ENCODE peak calls at places on chromosomes 2 and 18, in six cellular contexts. One of them, this sample, is unnamed.

GRCh38 chr2:160356485-160356884 is 137.1 kb downstream of the RBMS1 start:
- DNase-seq in NCI-H1092 treated with DMSO at 0.1 percent for 48 hours: no peak
- DNase-seq in C1 segment of cervical spinal cord: no peak
- DNase-seq in A172: no peak
- DNase-seq in osteoblast: no peak
- DNase-seq in LoVo: no peak
- DNase-seq in this sample: no peak

GRCh38 chr2:104046466-104046865 is 807.4 kb upstream of the POU3F3 start:
- DNase-seq in NCI-H1092 treated with DMSO at 0.1 percent for 48 hours: no peak
- DNase-seq in C1 segment of cervical spinal cord: no peak
- DNase-seq in A172: no peak
- DNase-seq in osteoblast: no peak
- DNase-seq in LoVo: no peak
- DNase-seq in this sample: no peak

GRCh38 chr18:9803698-9804516 is 81.9 kb upstream of the TXNDC2 start:
- DNase-seq in NCI-H1092 treated with DMSO at 0.1 percent for 48 hours: no peak
- DNase-seq in C1 segment of cervical spinal cord: peak; percentile 59
- DNase-seq in A172: no peak
- DNase-seq in osteoblast: no peak
- DNase-seq in LoVo: no peak
- DNase-seq in this sample: no peak

GRCh38 chr2:58604096-58604495 is 363.0 kb upstream of the FANCL start:
- DNase-seq in NCI-H1092 treated with DMSO at 0.1 percent for 48 hours: no peak
- DNase-seq in C1 segment of cervical spinal cord: no peak
- DNase-seq in A172: no peak
- DNase-seq in osteoblast: no peak
- DNase-seq in LoVo: no peak
- DNase-seq in this sample: no peak

GRCh38 chr2:220670461-220670979 is 901.6 kb downstream of the EPHA4 start:
- DNase-seq in NCI-H1092 treated with DMSO at 0.1 percent for 48 hours: peak; percentile 48
- DNase-seq in C1 segment of cervical spinal cord: no peak
- DNase-seq in A172: peak; percentile 7
- DNase-seq in osteoblast: no peak
- DNase-seq in LoVo: no peak
- DNase-seq in this sample: peak; percentile 70

GRCh38 chr2:129376404-129377077 is 602.9 kb upstream of the RAB6C start:
- DNase-seq in NCI-H1092 treated with DMSO at 0.1 percent for 48 hours: no peak
- DNase-seq in C1 segment of cervical spinal cord: no peak
- DNase-seq in A172: no peak
- DNase-seq in osteoblast: no peak
- DNase-seq in LoVo: no peak
- DNase-seq in this sample: no peak

GRCh38 chr2:229679393-229680125 is 34.8 kb downstream of the DNER start:
- DNase-seq in NCI-H1092 treated with DMSO at 0.1 percent for 48 hours: no peak
- DNase-seq in C1 segment of cervical spinal cord: no peak
- DNase-seq in A172: peak; percentile 57
- DNase-seq in osteoblast: no peak
- DNase-seq in LoVo: no peak
- DNase-seq in this sample: no peak

GRCh38 chr18:7830468-7830867 is 263.4 kb downstream of the PTPRM start:
- DNase-seq in NCI-H1092 treated with DMSO at 0.1 percent for 48 hours: no peak
- DNase-seq in C1 segment of cervical spinal cord: no peak
- DNase-seq in A172: peak; percentile 21
- DNase-seq in osteoblast: no peak
- DNase-seq in LoVo: peak; percentile 2
- DNase-seq in this sample: no peak

GRCh38 chr2:29011650-29012060 is 30.6 kb downstream of the TOGARAM2 start:
- DNase-seq in NCI-H1092 treated with DMSO at 0.1 percent for 48 hours: peak; percentile 39
- DNase-seq in C1 segment of cervical spinal cord: no peak
- DNase-seq in A172: no peak
- DNase-seq in osteoblast: no peak
- DNase-seq in LoVo: no peak
- DNase-seq in this sample: peak; percentile 65

GRCh38 chr2:23324281-23324680 is 60.7 kb upstream of the KLHL29 start:
- DNase-seq in NCI-H1092 treated with DMSO at 0.1 percent for 48 hours: peak; percentile 92
- DNase-seq in C1 segment of cervical spinal cord: no peak
- DNase-seq in A172: no peak
- DNase-seq in osteoblast: no peak
- DNase-seq in LoVo: no peak
- DNase-seq in this sample: no peak

GRCh38 chr18:8623549-8624106 is 14.4 kb downstream of the RAB12 start:
- DNase-seq in NCI-H1092 treated with DMSO at 0.1 percent for 48 hours: no peak
- DNase-seq in C1 segment of cervical spinal cord: no peak
- DNase-seq in A172: peak; percentile 45
- DNase-seq in osteoblast: no peak
- DNase-seq in LoVo: no peak
- DNase-seq in this sample: peak; percentile 59

GRCh38 chr2:199480966-199481365 is 23.2 kb upstream of the SATB2 start:
- DNase-seq in NCI-H1092 treated with DMSO at 0.1 percent for 48 hours: no peak
- DNase-seq in C1 segment of cervical spinal cord: no peak
- DNase-seq in A172: no peak
- DNase-seq in osteoblast: no peak
- DNase-seq in LoVo: no peak
- DNase-seq in this sample: no peak

GRCh38 chr2:57450170-57450569 is 596.4 kb upstream of the VRK2 start:
- DNase-seq in NCI-H1092 treated with DMSO at 0.1 percent for 48 hours: no peak
- DNase-seq in C1 segment of cervical spinal cord: no peak
- DNase-seq in A172: peak; percentile 10
- DNase-seq in osteoblast: no peak
- DNase-seq in LoVo: no peak
- DNase-seq in this sample: no peak

GRCh38 chr18:63788447-63789096 is 13.4 kb downstream of the SERPINB7 start:
- DNase-seq in NCI-H1092 treated with DMSO at 0.1 percent for 48 hours: no peak
- DNase-seq in C1 segment of cervical spinal cord: no peak
- DNase-seq in A172: peak; percentile 88
- DNase-seq in osteoblast: peak; percentile 68
- DNase-seq in LoVo: peak; percentile 52
- DNase-seq in this sample: no peak

GRCh38 chr2:33498291-33498956 is 22.0 kb downstream of the RASGRP3 start:
- DNase-seq in NCI-H1092 treated with DMSO at 0.1 percent for 48 hours: no peak
- DNase-seq in C1 segment of cervical spinal cord: no peak
- DNase-seq in A172: no peak
- DNase-seq in osteoblast: no peak
- DNase-seq in LoVo: no peak
- DNase-seq in this sample: no peak

GRCh38 chr18:3441290-3441689 is 8.7 kb upstream of the TGIF1 start:
- DNase-seq in NCI-H1092 treated with DMSO at 0.1 percent for 48 hours: peak; percentile 34
- DNase-seq in C1 segment of cervical spinal cord: peak; percentile 10
- DNase-seq in A172: peak; percentile 35
- DNase-seq in osteoblast: peak; percentile 51
- DNase-seq in LoVo: no peak
- DNase-seq in this sample: peak; percentile 55

GRCh38 chr2:138023298-138023697 is 59.0 kb downstream of the HNMT start:
- DNase-seq in NCI-H1092 treated with DMSO at 0.1 percent for 48 hours: no peak
- DNase-seq in C1 segment of cervical spinal cord: no peak
- DNase-seq in A172: peak; percentile 60
- DNase-seq in osteoblast: no peak
- DNase-seq in LoVo: no peak
- DNase-seq in this sample: no peak

This sample was measured in small intestine.